ENCODE peak calls at places on chromosomes 5 and 9, in four cellular contexts. P is A549, N is HepG2, S is K562. T is an unnamed sample.

GRCh38 chr5:10532421-10532820 is 31.4 kb upstream of the ANKRD33B start:
- DNase-seq in S (peak), N (no peak), P (no peak), T (no peak)

GRCh38 chr9:71758785-71759184 is 9.5 kb downstream of the CEMIP2 start:
- DNase-seq in S (peak), N (peak), P (no peak), T (no peak)

GRCh38 chr9:125233678-125234077 is 7.5 kb downstream of the HSPA5 start:
- DNase-seq in P (peak), N (no peak), S (no peak), T (no peak)

GRCh38 chr5:32545102-32545847 is 40.1 kb upstream of the SUB1 start:
- DNase-seq in P (no peak), S (no peak), N (no peak), T (no peak)

GRCh38 chr5:53430618-53431252 is 49.7 kb upstream of the FST start:
- DNase-seq in S (no peak), N (peak), P (no peak), T (no peak)

GRCh38 chr9:82532504-82532903 is 530.4 kb downstream of the RASEF start:
- DNase-seq in P (peak), N (peak), S (no peak), T (no peak)

GRCh38 chr9:137236936-137237421 is 4.1 kb upstream of the TUBB4B start:
- DNase-seq in S (no peak), P (no peak), N (no peak), T (no peak)

GRCh38 chr5:95907067-95907705 is 54.5 kb downstream of the ELL2 start:
- DNase-seq in P (no peak), S (no peak), N (no peak), T (no peak)

GRCh38 chr5:67047616-67048015 is 149.0 kb downstream of the CD180 start:
- DNase-seq in S (no peak), N (no peak), P (no peak), T (no peak)

GRCh38 chr5:141382469-141383294 is at the start of gene PCDHGA7:
- DNase-seq in P (peak), S (peak), N (no peak), T (no peak)

GRCh38 chr9:129259373-129259772 is 81.3 kb upstream of the IER5L start:
- DNase-seq in N (no peak), S (no peak), P (no peak), T (no peak)

GRCh38 chr9:112332272-112332671 is 1.1 kb downstream of the PTBP3 start:
- DNase-seq in N (no peak), S (no peak), P (no peak), T (no peak)

GRCh38 chr5:178069909-178070308 is 43.4 kb upstream of the N4BP3 start:
- DNase-seq in S (peak), N (peak), P (peak), T (peak)

GRCh38 chr5:170861855-170862766 is at the start of gene RANBP17:
- DNase-seq in P (peak), N (no peak), S (no peak), T (peak)

GRCh38 chr9:94554439-94555331 is at the start of gene PCAT7:
- DNase-seq in N (peak), S (peak), P (peak), T (peak)

GRCh38 chr5:136191304-136192014 is 1.5 kb downstream of the SMIM32 start:
- DNase-seq in S (no peak), N (no peak), P (no peak), T (peak)

DNA sequence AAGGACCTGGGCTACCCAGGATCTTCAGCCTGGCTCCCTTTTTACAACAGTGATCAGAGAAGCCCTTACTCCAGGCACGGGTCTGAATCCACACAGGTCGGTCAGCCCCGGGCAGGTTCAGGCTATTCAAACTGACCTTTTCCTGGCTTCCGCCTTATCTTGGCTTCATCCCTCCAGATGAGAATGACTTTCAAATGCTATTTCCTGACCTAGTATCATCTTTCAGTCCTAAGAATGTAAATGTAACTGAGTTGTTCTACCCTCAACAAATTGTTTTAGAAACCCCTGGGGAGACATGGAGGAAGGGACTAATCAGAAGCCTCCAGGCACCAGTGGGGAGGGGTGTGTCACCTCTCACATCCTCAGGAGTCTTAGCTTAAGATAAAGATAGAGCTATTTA is 213.2 kb downstream of the EPB41L4A start:
- DNase-seq in P (no peak), N (no peak), S (no peak), T (peak)
- TF ChIP-seq HMGXB4 in P (no peak), N (no peak), S (no peak), T (no peak)

DNA sequence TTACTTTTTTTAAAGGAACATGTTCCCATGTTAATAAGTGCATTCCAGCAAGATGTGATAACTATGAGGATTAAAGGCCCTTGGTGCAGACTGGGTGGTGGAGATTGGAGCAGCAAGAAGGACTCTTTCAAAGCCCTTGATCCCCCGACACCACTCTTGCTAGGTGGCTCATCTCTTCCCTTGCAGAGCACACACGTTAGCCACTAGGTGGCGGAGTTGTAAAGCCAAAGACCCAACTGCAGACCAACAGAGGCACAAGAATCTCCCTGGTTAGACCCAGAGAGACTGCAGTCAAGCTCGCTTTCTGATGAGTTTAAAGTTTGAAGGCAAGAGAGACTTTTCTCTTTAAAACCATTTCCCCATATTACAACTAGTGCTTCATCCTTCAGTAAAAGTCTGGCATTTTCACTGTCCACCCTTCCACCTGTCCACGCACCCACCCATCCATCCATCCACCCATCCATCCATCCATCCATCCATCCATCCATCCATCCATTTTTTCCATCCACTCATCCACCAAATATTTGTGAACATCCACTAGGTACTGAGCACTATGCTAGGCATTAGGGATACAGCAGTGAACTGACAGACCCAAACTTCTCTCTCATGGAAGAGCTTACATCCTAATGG is 226.9 kb downstream of the MSX2 start:
- DNase-seq in N (peak), S (peak), P (peak), T (peak)
- TF ChIP-seq HMGXB4 in N (no peak), S (no peak), P (no peak), T (no peak)

GRCh38 chr9:132472199-132472598 is 62.2 kb downstream of the CFAP77 start:
- DNase-seq in N (no peak), S (no peak), P (no peak), T (no peak)
- TF ChIP-seq HMGXB4 in N (no peak), S (no peak), P (no peak), T (no peak)

GRCh38 chr9:21505425-21506179 is 23.5 kb upstream of the IFNE start:
- DNase-seq in N (no peak), P (no peak), S (no peak), T (no peak)
- TF ChIP-seq HMGXB4 in N (no peak), P (no peak), S (no peak), T (no peak)

DNA sequence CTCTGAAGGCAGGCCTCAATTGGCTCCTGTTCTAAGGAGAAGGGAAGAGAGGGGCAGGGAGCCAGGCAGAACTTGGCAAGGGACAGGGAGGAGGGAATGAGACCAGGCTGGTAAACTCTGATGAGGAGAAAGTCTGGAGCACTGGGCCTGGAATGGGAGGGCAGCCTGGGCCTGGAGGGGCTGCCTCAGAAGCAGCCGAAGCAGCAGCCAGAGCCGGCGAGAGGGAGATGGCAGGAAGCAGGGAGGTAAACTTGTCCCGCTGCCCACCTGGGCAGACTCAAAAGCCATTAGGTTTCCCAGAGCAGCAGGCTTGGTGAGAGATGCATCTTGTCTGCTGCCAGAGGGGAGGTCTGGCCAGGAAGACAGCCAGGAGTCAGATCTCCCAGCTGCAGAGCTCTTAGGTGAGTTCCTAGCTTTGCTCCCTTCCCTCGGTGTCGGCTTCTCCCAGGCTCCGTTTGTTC is 37.0 kb upstream of the CRB2 start:
- DNase-seq in N (no peak), S (no peak), P (no peak), T (no peak)
- TF ChIP-seq HMGXB4 in N (no peak), S (no peak), P (no peak), T (no peak)

DNA sequence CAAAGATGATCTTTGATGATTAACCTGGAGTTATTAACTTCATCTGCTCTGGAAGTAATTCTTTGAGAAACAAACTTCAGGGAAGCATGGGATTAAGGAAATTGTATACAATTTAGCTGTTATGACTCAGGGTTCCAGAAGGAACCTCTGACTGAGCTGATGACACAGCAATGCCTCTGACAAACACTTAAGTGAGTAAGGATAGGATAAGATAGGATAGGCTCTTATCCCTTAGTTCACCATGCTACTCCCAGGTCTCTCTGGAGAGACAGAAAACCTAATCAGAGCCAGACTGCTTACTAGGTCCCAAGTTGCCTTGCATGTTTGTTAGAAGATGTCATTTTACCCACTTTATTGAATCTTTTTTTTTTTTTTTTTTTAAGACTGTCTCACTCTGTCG is 12.6 kb upstream of the TMEM38B start:
- DNase-seq in N (no peak), P (peak), S (peak), T (no peak)
- TF ChIP-seq HMGXB4 in N (no peak), P (no peak), S (no peak), T (no peak)

DNA sequence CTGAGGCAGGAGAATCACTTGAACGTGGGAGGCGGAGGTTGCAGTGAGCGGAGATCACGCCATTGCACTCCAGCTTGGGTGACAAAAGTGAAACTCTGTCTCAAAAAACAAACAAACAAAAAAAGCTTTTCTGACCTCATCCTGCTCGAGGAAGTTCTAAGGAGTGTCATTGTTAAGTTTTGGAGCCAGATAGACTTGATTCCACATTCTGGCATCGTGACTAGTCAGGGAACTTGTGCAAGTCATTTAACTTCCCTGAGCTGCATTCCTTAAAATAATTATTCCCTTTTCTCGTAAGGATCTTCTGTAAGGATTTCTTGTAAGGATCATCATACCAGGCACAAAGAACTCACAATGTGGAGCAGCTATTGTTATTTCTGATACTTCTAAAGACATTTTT is 26.3 kb downstream of the SNX24 start:
- DNase-seq in S (no peak), P (no peak), N (no peak), T (no peak)
- TF ChIP-seq HMGXB4 in S (no peak), P (no peak), N (no peak), T (no peak)

GRCh38 chr5:93425102-93425501 is 155.9 kb downstream of the NR2F1-AS1 start:
- DNase-seq in P (no peak), N (no peak), S (no peak), T (no peak)
- TF ChIP-seq HMGXB4 in P (no peak), N (no peak), S (no peak), T (no peak)

GRCh38 chr5:139091439-139092156 is 106.6 kb downstream of the SIL1 start:
- DNase-seq in S (no peak), N (no peak), P (no peak), T (no peak)
- TF ChIP-seq HMGXB4 in S (no peak), N (no peak), P (no peak), T (no peak)